ENCODE peak calls at places on chromosomes 12 and 14, in seven cellular contexts. One of them, this sample, is unnamed.

GRCh38 chr12:68030248-68030647 is 41.0 kb downstream of the IFNG-AS1 start:
- DNase-seq in IMR-90: no peak
- DNase-seq in transverse colon: no peak
- DNase-seq in H1: no peak
- DNase-seq in adrenal gland: no peak
- DNase-seq in K562: no peak
- DNase-seq in sigmoid colon: no peak
- DNase-seq in this sample: no peak

GRCh38 chr14:74855945-74856344 is 20.0 kb downstream of the PROX2 start:
- DNase-seq in H1: no peak
- DNase-seq in adrenal gland: no peak
- DNase-seq in transverse colon: no peak
- DNase-seq in sigmoid colon: no peak
- DNase-seq in IMR-90: no peak
- DNase-seq in K562: no peak
- DNase-seq in this sample: no peak

GRCh38 chr14:68262567-68262966 is 443.0 kb downstream of the RAD51B start:
- DNase-seq in K562: no peak
- DNase-seq in sigmoid colon: no peak
- DNase-seq in IMR-90: no peak
- DNase-seq in H1: no peak
- DNase-seq in transverse colon: no peak
- DNase-seq in adrenal gland: no peak
- DNase-seq in this sample: peak

GRCh38 chr14:68261092-68261842 is 441.7 kb downstream of the RAD51B start:
- DNase-seq in sigmoid colon: no peak
- DNase-seq in transverse colon: no peak
- DNase-seq in K562: no peak
- DNase-seq in adrenal gland: no peak
- DNase-seq in IMR-90: no peak
- DNase-seq in H1: peak
- DNase-seq in this sample: no peak

GRCh38 chr12:65962921-65963883 is 138.9 kb downstream of the HMGA2 start:
- DNase-seq in adrenal gland: peak
- DNase-seq in K562: peak
- DNase-seq in IMR-90: no peak
- DNase-seq in H1: no peak
- DNase-seq in transverse colon: peak
- DNase-seq in sigmoid colon: no peak
- DNase-seq in this sample: peak

GRCh38 chr12:24226745-24227350 is 277.4 kb upstream of the SOX5 start:
- DNase-seq in transverse colon: no peak
- DNase-seq in sigmoid colon: no peak
- DNase-seq in H1: no peak
- DNase-seq in adrenal gland: no peak
- DNase-seq in IMR-90: peak
- DNase-seq in K562: no peak
- DNase-seq in this sample: no peak

GRCh38 chr14:89165189-89165809 is 251.7 kb downstream of the FOXN3 start:
- DNase-seq in sigmoid colon: no peak
- DNase-seq in K562: peak
- DNase-seq in IMR-90: no peak
- DNase-seq in transverse colon: no peak
- DNase-seq in H1: no peak
- DNase-seq in adrenal gland: no peak
- DNase-seq in this sample: peak

GRCh38 chr14:72603639-72604038 is 290.3 kb downstream of the DPF3 start:
- DNase-seq in H1: no peak
- DNase-seq in K562: no peak
- DNase-seq in transverse colon: no peak
- DNase-seq in adrenal gland: no peak
- DNase-seq in sigmoid colon: no peak
- DNase-seq in IMR-90: no peak
- DNase-seq in this sample: no peak

DNA sequence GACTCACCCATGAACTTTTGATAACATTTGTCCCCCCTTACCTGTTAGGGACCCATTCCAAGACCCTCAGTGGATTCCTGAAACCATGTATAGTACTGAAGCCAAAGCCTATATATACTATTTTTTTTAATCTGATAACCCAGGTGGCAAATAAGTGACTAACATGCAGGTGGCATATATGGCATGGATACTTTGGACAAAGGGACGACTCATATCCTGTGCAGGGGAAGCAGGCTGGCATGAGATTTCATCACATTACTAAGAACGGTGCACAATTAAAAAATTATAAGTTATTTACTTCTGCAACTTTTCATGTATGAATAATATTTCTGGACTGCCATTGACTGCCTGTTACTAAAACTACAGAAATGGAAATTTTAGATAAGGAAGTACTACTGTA is 880.1 kb upstream of the FBXO33 start:
- DNase-seq in H1: no peak
- DNase-seq in adrenal gland: no peak
- DNase-seq in sigmoid colon: no peak
- DNase-seq in K562: no peak
- DNase-seq in transverse colon: no peak
- DNase-seq in IMR-90: no peak
- DNase-seq in this sample: no peak
- TF ChIP-seq POLR2A in H1: no peak
- TF ChIP-seq POLR2A in adrenal gland: no peak
- TF ChIP-seq POLR2A in sigmoid colon: no peak
- TF ChIP-seq POLR2A in K562: no peak
- TF ChIP-seq POLR2A in transverse colon: no peak
- TF ChIP-seq POLR2A in IMR-90: no peak
- TF ChIP-seq POLR2A in this sample: no peak

DNA sequence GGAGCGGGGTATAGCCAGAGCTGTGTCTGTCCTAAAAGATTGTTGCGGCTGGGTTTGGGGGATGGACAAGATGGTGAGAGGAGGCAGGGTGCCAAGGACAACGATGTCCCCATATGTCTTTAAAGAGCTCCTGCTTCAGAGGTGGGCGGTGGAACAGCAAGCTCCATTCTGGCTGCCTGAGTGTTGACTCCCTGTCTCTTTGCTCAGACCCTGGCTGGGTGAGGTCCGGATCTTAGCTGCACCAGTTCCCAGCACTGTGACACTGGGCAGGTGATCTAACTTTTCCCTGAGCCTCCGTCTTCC is 8.3 kb upstream of the WSCD2 start:
- DNase-seq in adrenal gland: no peak
- DNase-seq in sigmoid colon: no peak
- DNase-seq in transverse colon: no peak
- DNase-seq in IMR-90: no peak
- DNase-seq in H1: no peak
- DNase-seq in K562: no peak
- DNase-seq in this sample: peak
- TF ChIP-seq POLR2A in adrenal gland: no peak
- TF ChIP-seq POLR2A in sigmoid colon: no peak
- TF ChIP-seq POLR2A in transverse colon: no peak
- TF ChIP-seq POLR2A in IMR-90: no peak
- TF ChIP-seq POLR2A in H1: no peak
- TF ChIP-seq POLR2A in K562: no peak
- TF ChIP-seq POLR2A in this sample: no peak

GRCh38 chr12:29389295-29389919 is 8.4 kb upstream of the ERGIC2 start:
- DNase-seq in H1: no peak
- DNase-seq in sigmoid colon: no peak
- DNase-seq in adrenal gland: no peak
- DNase-seq in IMR-90: no peak
- DNase-seq in K562: no peak
- DNase-seq in transverse colon: no peak
- DNase-seq in this sample: peak
- TF ChIP-seq POLR2A in H1: no peak
- TF ChIP-seq POLR2A in sigmoid colon: no peak
- TF ChIP-seq POLR2A in adrenal gland: no peak
- TF ChIP-seq POLR2A in IMR-90: no peak
- TF ChIP-seq POLR2A in K562: no peak
- TF ChIP-seq POLR2A in transverse colon: no peak
- TF ChIP-seq POLR2A in this sample: no peak

DNA sequence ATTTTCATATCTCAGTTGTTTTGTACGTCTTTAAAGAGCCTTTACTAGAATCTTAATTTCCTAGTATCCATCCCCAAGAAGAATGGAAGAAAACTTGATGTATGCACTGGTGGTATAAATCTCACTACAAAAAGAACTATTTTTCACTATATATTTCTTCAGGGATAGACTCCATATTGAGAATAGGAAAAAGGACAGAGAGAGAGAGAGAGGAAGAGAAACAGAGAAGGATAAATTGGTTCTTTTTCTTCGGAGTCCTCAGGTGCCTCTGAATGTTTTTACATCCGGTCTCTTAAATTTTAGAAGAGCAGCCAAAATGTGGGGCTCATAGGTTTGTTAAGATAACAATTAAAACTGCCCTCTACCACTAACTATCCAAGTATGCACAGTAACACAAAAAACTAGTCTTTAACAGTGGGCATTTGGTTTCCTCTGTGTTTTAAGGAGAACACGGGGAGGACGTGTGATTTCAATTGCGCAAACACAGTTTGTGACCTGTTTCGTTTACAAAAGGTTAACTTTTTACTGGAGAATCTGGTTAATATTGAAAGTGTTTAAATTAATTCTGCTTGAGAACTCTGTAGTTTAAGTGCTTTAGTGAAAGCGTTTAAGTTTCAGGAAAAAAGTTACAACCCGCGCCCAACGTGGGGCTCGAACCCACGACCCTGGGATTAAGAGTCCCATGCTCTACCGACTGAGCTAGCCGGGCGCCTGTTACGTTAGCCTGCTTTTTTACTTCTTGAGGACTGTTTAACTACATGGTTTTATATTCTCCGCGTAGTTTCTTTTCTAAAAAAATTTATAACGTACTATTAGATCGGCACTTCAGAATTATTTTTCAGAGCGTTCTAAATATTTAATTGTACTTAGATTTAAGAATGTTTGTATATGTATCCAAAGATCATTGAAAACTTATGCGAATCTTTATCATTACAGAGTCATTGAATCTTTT is 5.1 kb upstream of the PSMA3 start:
- DNase-seq in adrenal gland: peak
- DNase-seq in sigmoid colon: peak
- DNase-seq in H1: peak
- DNase-seq in K562: no peak
- DNase-seq in transverse colon: peak
- DNase-seq in IMR-90: peak
- DNase-seq in this sample: peak
- TF ChIP-seq POLR2A in adrenal gland: no peak
- TF ChIP-seq POLR2A in sigmoid colon: no peak
- TF ChIP-seq POLR2A in H1: no peak
- TF ChIP-seq POLR2A in K562: no peak
- TF ChIP-seq POLR2A in transverse colon: peak
- TF ChIP-seq POLR2A in IMR-90: no peak
- TF ChIP-seq POLR2A in this sample: no peak

This sample was measured in erythroblast.